ENCODE peak calls at places on chromosomes 4 and X, in six cellular contexts. Y is left kidney, C is endothelial cell of umbilical vein, X is endodermal cell, L is T-helper 1 cell, D is IMR-90. V is an unnamed sample.

GRCh38 chrX:22135171-22135711 is 103.1 kb downstream of the PHEX start:
- DNase-seq in L (no peak), X (no peak), Y (no peak), D (peak; percentile 45), C (peak; percentile 35), V (no peak)

GRCh38 chrX:149630681-149631292 is 805 bp downstream of the TMEM185A start:
- DNase-seq in X (no peak), C (peak; percentile 58), D (peak; percentile 55), L (no peak), Y (peak; percentile 60), V (no peak)

GRCh38 chr4:3752022-3752421 is 14.2 kb upstream of the ADRA2C start:
- DNase-seq in Y (no peak), L (no peak), D (no peak), C (no peak), X (no peak), V (no peak)

GRCh38 chrX:147699061-147699460 is 212.7 kb upstream of the FMR1 start:
- DNase-seq in X (peak; percentile 68), Y (peak; percentile 7), D (no peak), C (no peak), L (no peak), V (no peak)

GRCh38 chr4:179569549-179569948 is 2127.3 kb upstream of the AGA start:
- DNase-seq in C (no peak), L (no peak), X (no peak), D (no peak), Y (no peak), V (no peak)

GRCh38 chrX:131841496-131842410 is 181.3 kb upstream of the STK26 start:
- DNase-seq in D (peak; percentile 38), Y (peak; percentile 72), L (no peak), X (peak; percentile 76), C (peak; percentile 19), V (no peak)

GRCh38 chr4:168999836-169000235 is 10.2 kb downstream of the CBR4 start:
- DNase-seq in X (no peak), C (no peak), Y (no peak), D (no peak), L (no peak), V (no peak)

GRCh38 chrX:135345328-135345645 is 36.0 kb downstream of the ETDC start:
- DNase-seq in L (no peak), D (peak; percentile 49), C (peak; percentile 81), Y (peak; percentile 59), X (no peak), V (no peak)

GRCh38 chr4:89898304-89898716 is 3.7 kb downstream of the MMRN1 start:
- DNase-seq in C (peak; percentile 84), Y (no peak), L (no peak), D (no peak), X (peak; percentile 77), V (no peak)

GRCh38 chr4:76022031-76022430 is 1.3 kb downstream of the CXCL10 start:
- DNase-seq in D (no peak), Y (no peak), C (no peak), L (no peak), X (no peak), V (no peak)

GRCh38 chrX:103513067-103513466 is 6.2 kb downstream of the RAB40A start:
- DNase-seq in Y (no peak), C (no peak), X (peak; percentile 72), D (no peak), L (no peak), V (no peak)

GRCh38 chrX:38260231-38260630 is 39.6 kb upstream of the SRPX start:
- DNase-seq in D (peak; percentile 11), C (peak; percentile 35), Y (peak; percentile 5), X (peak; percentile 76), L (no peak), V (no peak)

GRCh38 chr4:40165931-40166330 is 30.9 kb upstream of the RHOH start:
- DNase-seq in L (no peak), X (no peak), D (no peak), C (peak; percentile 76), Y (no peak), V (no peak)

GRCh38 chrX:153968754-153969124 is 2.9 kb downstream of the HCFC1 start:
- DNase-seq in L (no peak), X (no peak), D (no peak), C (no peak), Y (peak; percentile 38), V (no peak)

GRCh38 chr4:122576261-122577188 is 44.3 kb downstream of the IL21 start:
- DNase-seq in Y (peak; percentile 69), C (peak; percentile 48), D (peak; percentile 58), L (no peak), X (no peak), V (no peak)

GRCh38 chr4:5797866-5798265 is 86.9 kb downstream of the EVC start:
- DNase-seq in C (no peak), X (no peak), L (no peak), Y (no peak), D (no peak), V (no peak)

GRCh38 chr4:115834441-115834840 is 721.0 kb upstream of the NDST4 start:
- DNase-seq in X (no peak), L (no peak), Y (no peak), C (no peak), D (no peak), V (peak; percentile 40)

GRCh38 chrX:62839596-62839995 is 511.5 kb downstream of the SPIN4 start:
- DNase-seq in D (no peak), L (no peak), X (no peak), Y (no peak), C (no peak), V (no peak)

GRCh38 chrX:17719651-17720050 is 17.6 kb upstream of the SCML1 start:
- DNase-seq in Y (no peak), D (no peak), C (no peak), L (no peak), X (no peak), V (no peak)

GRCh38 chr4:128061566-128062536 is 739 bp downstream of the LARP1B start:
- DNase-seq in D (peak; percentile 15), Y (peak; percentile 85), X (peak; percentile 90), C (peak; percentile 64), L (peak; percentile 50), V (no peak)

GRCh38 chr4:8850074-8850829 is 21.4 kb downstream of the HMX1 start:
- DNase-seq in C (no peak), L (no peak), Y (no peak), D (no peak), X (peak; percentile 36), V (no peak)

GRCh38 chr4:78533854-78534253 is 17.7 kb upstream of the ANXA3 start:
- DNase-seq in D (no peak), Y (no peak), C (no peak), L (no peak), X (no peak), V (no peak)

GRCh38 chr4:101152521-101152920 is 194.8 kb downstream of the PPP3CA start:
- DNase-seq in L (no peak), C (no peak), X (no peak), D (no peak), Y (no peak), V (no peak)

GRCh38 chrX:13380230-13380629 is 60.4 kb upstream of the ATXN3L start:
- DNase-seq in X (no peak), Y (no peak), D (peak; percentile 69), C (peak; percentile 2), L (no peak), V (peak; percentile 22)

GRCh38 chr4:84965558-84966381 is 720 bp downstream of the WDFY3 start:
- DNase-seq in L (no peak), X (peak; percentile 86), C (peak; percentile 53), D (peak; percentile 17), Y (peak; percentile 91), V (no peak)

GRCh38 chr4:170750519-170750918 is 660.8 kb upstream of the AADAT start:
- DNase-seq in C (no peak), X (no peak), Y (peak; percentile 14), D (no peak), L (no peak), V (no peak)

GRCh38 chr4:25563071-25563564 is 92.5 kb upstream of the SLC34A2 start:
- DNase-seq in X (peak; percentile 36), Y (no peak), C (no peak), D (no peak), L (no peak), V (peak; percentile 18)

V was measured in epithelial cell of prostate.